ENCODE peak calls at places on chromosomes 6 and 20, in eight cellular contexts. G, R, D, X, A, H, Z and K are unnamed samples.

GRCh38 chr6:143192766-143193165 is 132.1 kb downstream of the AIG1 start:
- DNase-seq in G (no peak), R (no peak), D (no peak), X (no peak), A (no peak), H (no peak), Z (no peak), K (no peak)

GRCh38 chr20:40265872-40266533 is 423.0 kb downstream of the MAFB start:
- DNase-seq in G (no peak), R (no peak), D (no peak), X (no peak), A (peak), H (peak), Z (peak), K (no peak)

GRCh38 chr6:62775427-62776022 is 435.7 kb upstream of the FKBP1C start:
- DNase-seq in G (no peak), R (no peak), D (peak), X (no peak), A (no peak), H (peak), Z (no peak), K (no peak)

GRCh38 chr6:165223736-165224135 is 85.7 kb downstream of the C6orf118 start:
- DNase-seq in G (no peak), R (no peak), D (no peak), X (no peak), A (no peak), H (no peak), Z (no peak), K (no peak)

GRCh38 chr6:22364314-22364713 is 67.5 kb upstream of the PRL start:
- DNase-seq in G (no peak), R (no peak), D (no peak), X (no peak), A (no peak), H (no peak), Z (no peak), K (no peak)

GRCh38 chr6:2737885-2738284 is 12.8 kb downstream of the MYLK4 start:
- DNase-seq in G (no peak), R (no peak), D (no peak), X (no peak), A (no peak), H (no peak), Z (no peak), K (no peak)

GRCh38 chr6:150229775-150230561 is 87.1 kb downstream of the PPP1R14C start:
- DNase-seq in G (no peak), R (no peak), D (no peak), X (no peak), A (no peak), H (peak), Z (peak), K (no peak)

GRCh38 chr20:25256226-25256859 is 8.5 kb downstream of the PYGB start:
- DNase-seq in G (peak), R (no peak), D (no peak), X (no peak), A (no peak), H (peak), Z (peak), K (no peak)

GRCh38 chr20:3239867-3240775 is 1.1 kb upstream of the SLC4A11 start:
- DNase-seq in G (no peak), R (no peak), D (no peak), X (no peak), A (peak), H (peak), Z (peak), K (no peak)

GRCh38 chr6:139482184-139482751 is 107.8 kb upstream of the CITED2 start:
- DNase-seq in G (no peak), R (no peak), D (no peak), X (no peak), A (peak), H (no peak), Z (no peak), K (no peak)

DNA sequence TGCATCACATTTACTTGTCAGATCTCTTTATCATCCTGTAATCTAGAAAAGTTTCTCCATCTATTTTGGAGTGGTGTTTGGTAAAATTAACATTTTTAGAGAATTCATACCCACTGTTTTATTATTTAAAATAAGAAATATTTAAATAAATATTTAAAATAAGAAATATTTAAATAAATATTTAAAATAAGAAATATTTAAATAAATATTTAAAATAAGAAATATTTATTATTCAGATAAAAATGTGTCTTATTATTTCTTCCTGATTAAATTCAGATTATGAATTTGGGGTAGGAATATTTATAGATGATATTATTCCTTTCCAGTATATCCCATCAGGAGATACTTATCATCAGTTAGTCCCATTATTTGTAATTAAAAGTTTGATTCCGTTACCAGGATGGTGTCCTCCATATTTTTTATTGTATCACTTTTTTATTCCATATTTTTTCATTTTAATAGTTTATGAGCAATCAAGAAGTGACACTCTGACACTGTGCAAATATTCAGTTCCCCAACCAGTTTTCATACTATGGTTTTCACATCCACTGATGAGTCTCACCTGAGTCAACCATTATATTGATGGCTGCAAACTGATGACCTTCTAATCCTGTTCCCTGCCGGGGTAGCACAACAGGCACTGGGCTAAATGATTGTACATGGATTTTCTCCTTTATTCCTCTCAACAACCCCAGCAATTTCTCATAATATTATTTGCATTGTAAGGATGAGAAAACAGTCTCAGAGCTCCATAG is 1023.0 kb downstream of the KIF16B start:
- DNase-seq in G (no peak), R (no peak), D (no peak), X (no peak), A (no peak), H (no peak), Z (no peak), K (no peak)
- H3K4me3 ChIP-seq in G (no peak), R (no peak), D (no peak), X (no peak), A (no peak), H (no peak), Z (no peak), K (no peak)

GRCh38 chr6:84866715-84867114 is 102.3 kb upstream of the TBX18 start:
- DNase-seq in G (no peak), R (no peak), D (no peak), X (no peak), A (no peak), H (no peak), Z (peak), K (no peak)
- H3K4me3 ChIP-seq in G (no peak), R (no peak), D (no peak), X (no peak), A (no peak), H (no peak), Z (no peak), K (no peak)

DNA sequence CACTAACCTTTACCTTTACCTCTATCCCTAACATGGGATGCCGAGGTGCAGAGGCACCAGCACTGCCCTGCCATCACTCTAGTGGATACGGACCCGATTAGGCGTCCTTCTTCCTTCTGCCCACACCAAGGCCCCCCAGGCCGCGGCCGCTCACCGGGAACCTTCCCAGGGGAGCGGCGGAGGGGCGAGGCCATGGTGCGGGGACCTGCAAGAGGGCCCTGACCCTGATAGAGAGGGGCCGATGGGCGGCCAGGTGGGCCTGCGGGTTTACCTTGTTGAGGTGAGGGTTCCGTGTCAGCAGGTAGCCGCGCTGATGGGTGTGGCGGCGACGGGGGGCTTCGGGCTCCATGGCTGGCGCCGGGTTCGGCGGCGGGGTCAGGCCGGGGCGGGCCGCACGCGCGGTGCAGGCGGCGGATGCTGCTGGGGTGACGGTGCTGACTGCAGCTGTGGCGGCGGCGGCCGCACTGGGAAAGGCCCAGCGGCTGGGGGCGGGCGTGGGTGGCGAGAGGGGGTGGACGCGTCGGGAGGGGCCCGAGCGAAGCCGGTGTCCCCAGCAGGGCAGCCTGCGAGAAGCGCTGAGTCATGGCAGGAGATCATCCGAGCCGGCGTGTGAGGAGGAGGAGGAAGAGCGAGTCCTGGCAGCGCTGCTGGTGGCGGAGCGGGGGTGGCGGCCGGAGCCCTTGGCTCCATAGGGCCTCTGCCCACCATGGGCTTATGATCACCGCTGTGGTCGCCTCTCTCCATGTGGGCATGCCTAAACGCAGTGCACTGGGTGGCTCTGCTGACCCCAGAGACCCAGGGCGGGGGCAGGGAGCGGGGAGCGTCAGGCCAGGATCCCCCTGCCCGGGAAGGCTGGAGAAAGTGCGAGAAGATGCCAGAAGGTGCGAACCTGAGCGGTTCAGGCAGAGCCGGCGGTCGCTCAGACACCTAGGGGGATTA is at the start of gene ME1:
- DNase-seq in G (peak), R (peak), D (peak), X (peak), A (peak), H (peak), Z (peak), K (peak)
- H3K4me3 ChIP-seq in G (peak), R (peak), D (peak), X (peak), A (peak), H (peak), Z (peak), K (peak)

DNA sequence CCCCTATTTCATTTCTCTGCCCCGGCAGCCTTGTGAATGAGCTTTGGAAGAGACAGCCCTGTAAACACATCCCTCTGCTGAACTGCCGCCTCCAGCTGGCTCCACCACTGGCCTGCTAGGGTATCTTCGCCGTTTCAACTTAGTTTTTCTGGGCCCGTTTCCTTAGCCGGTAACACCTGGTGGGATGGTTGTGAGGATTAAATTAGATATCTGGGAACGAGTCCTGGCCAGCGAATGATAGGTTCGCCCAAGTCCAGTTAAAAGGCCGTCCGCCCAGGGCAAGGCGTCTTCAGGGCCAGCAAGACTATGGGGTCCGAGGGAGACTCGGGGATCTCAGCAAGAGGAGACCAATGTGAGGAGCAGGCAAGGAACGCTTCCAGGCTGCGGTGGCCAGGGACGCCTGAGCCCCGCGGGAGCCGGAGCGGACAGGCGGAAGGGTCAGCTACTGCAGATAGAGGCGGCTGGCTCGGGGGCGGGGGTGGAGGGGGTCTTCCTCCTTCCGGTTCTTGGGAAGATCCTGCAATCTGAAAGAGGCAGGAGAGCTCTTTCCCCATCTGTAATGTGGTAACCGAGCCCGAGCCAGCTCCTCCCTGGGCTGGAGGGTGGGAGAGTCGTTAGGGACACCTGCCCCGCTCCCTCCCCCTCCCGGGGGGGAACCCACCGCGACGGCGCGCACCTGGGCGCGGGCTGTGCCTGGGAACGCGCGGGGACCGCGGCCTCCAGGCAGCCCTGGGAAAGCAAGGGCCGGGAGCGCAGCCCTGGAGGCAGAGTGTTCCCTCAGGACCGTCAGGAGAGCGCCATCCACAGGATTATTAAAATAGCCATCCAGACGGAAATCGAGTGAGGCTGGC is 4.5 kb upstream of the PTCRA start:
- DNase-seq in G (no peak), R (no peak), D (no peak), X (no peak), A (no peak), H (peak), Z (no peak), K (no peak)
- H3K4me3 ChIP-seq in G (peak), R (no peak), D (no peak), X (no peak), A (peak), H (peak), Z (no peak), K (peak)

GRCh38 chr20:32945710-32946221 is 58.5 kb downstream of the SUN5 start:
- DNase-seq in G (no peak), R (no peak), D (peak), X (no peak), A (peak), H (peak), Z (peak), K (no peak)
- H3K4me3 ChIP-seq in G (no peak), R (no peak), D (no peak), X (no peak), A (no peak), H (no peak), Z (no peak), K (no peak)

GRCh38 chr20:41316009-41316408 is 1.5 kb downstream of the ZHX3 start:
- DNase-seq in G (no peak), R (no peak), D (no peak), X (no peak), A (peak), H (peak), Z (peak), K (no peak)

GRCh38 chr20:41317536-41318270 is at the start of gene ZHX3:
- DNase-seq in G (peak), R (peak), D (peak), X (peak), A (peak), H (peak), Z (peak), K (peak)

GRCh38 chr20:41321003-41321402 is 3.5 kb upstream of the ZHX3 start:
- DNase-seq in G (no peak), R (no peak), D (no peak), X (no peak), A (no peak), H (no peak), Z (no peak), K (no peak)

GRCh38 chr20:41316602-41317535 is 662 bp downstream of the ZHX3 start:
- DNase-seq in G (peak), R (peak), D (peak), X (no peak), A (peak), H (peak), Z (peak), K (peak)

GRCh38 chr20:41318271-41318649 is 729 bp upstream of the ZHX3 start:
- DNase-seq in G (no peak), R (no peak), D (no peak), X (no peak), A (no peak), H (no peak), Z (no peak), K (no peak)
- H3K4me3 ChIP-seq in G (peak), R (no peak), D (peak), X (peak), A (peak), H (peak), Z (no peak), K (peak)

GRCh38 chr6:167113047-167113446 is 9.8 kb upstream of the CCR6 start:
- DNase-seq in G (no peak), R (no peak), D (no peak), X (no peak), A (no peak), H (no peak), Z (no peak), K (no peak)
- H3K4me3 ChIP-seq in G (peak), R (no peak), D (no peak), X (no peak), A (no peak), H (no peak), Z (no peak), K (no peak)

DNA sequence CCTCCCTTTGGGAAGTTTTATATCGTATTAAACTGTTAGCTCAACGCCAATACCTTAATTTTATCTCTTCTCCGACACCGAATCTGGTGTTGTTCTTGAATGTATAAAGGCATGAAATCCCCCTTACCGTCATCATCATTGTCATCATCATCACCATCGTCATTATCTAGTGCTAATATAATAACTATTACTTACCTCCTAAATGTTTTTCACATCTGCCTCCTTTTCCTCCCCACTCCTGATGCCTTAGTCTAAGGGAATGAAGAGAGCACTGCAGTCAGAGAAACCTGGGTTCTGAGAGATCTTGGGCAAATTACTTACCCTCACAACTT is 691 bp upstream of the ZBTB24 start:
- DNase-seq in G (no peak), R (no peak), D (no peak), X (no peak), A (peak), H (no peak), Z (peak), K (no peak)
- H3K4me3 ChIP-seq in G (peak), R (no peak), D (peak), X (peak), A (peak), H (peak), Z (peak), K (peak)